ENCODE peak calls at places on chromosomes 1 and 21, in nine cellular contexts. U is bronchial epithelial cell, F is thoracic aorta, G is Calu3, Q is endothelial cell, K is GM10248, Z is natural killer cell, D is fibroblast of the aortic adventitia, M is breast epithelium. H is an unnamed sample.

GRCh38 chr1:20211511-20211931 is 25.2 kb upstream of the PLA2G2C start:
- DNase-seq in U (peak), F (no peak), G (peak), Q (no peak), K (no peak), Z (no peak), D (no peak), M (peak), H (no peak)

GRCh38 chr1:19664453-19665043 is at the start of gene HTR6:
- DNase-seq in U (no peak), F (no peak), G (no peak), Q (no peak), K (peak), Z (no peak), D (no peak), M (no peak), H (no peak)

GRCh38 chr1:30471307-30471706 is 252.1 kb downstream of the MATN1 start:
- DNase-seq in U (no peak), F (no peak), G (no peak), Q (no peak), K (no peak), Z (no peak), D (no peak), M (no peak), H (no peak)

GRCh38 chr1:165235777-165236285 is 120.7 kb downstream of the LMX1A start:
- DNase-seq in U (no peak), F (no peak), G (peak), Q (peak), K (peak), Z (no peak), D (no peak), M (no peak), H (no peak)

GRCh38 chr1:10380594-10381275 is 18.1 kb upstream of the PGD start:
- DNase-seq in U (peak), F (peak), G (no peak), Q (no peak), K (no peak), Z (no peak), D (peak), M (no peak), H (peak)

GRCh38 chr1:20339811-20340457 is 49.3 kb downstream of the VWA5B1 start:
- DNase-seq in U (no peak), F (no peak), G (no peak), Q (no peak), K (no peak), Z (no peak), D (no peak), M (no peak), H (no peak)

GRCh38 chr1:58249729-58250586 is 296.6 kb downstream of the OMA1 start:
- DNase-seq in U (peak), F (no peak), G (no peak), Q (peak), K (peak), Z (no peak), D (peak), M (no peak), H (peak)

GRCh38 chr1:109887890-109888289 is 22.8 kb upstream of the CSF1 start:
- DNase-seq in U (no peak), F (no peak), G (no peak), Q (no peak), K (no peak), Z (no peak), D (no peak), M (no peak), H (no peak)

GRCh38 chr1:39990428-39990827 is 35.5 kb downstream of the MFSD2A start:
- DNase-seq in U (peak), F (no peak), G (no peak), Q (no peak), K (no peak), Z (no peak), D (no peak), M (no peak), H (no peak)

GRCh38 chr1:225999912-226000337 is 782 bp upstream of the SDE2 start:
- DNase-seq in U (no peak), F (no peak), G (no peak), Q (no peak), K (peak), Z (no peak), D (peak), M (no peak), H (no peak)

GRCh38 chr1:155527672-155528071 is 34.9 kb downstream of the ASH1L start:
- DNase-seq in U (no peak), F (no peak), G (peak), Q (no peak), K (no peak), Z (no peak), D (no peak), M (no peak), H (no peak)

GRCh38 chr1:7171574-7171973 is 386.3 kb downstream of the CAMTA1 start:
- DNase-seq in U (no peak), F (no peak), G (no peak), Q (no peak), K (no peak), Z (no peak), D (no peak), M (no peak), H (no peak)

GRCh38 chr1:86470859-86471258 is 2.1 kb downstream of the CLCA1 start:
- DNase-seq in U (no peak), F (no peak), G (no peak), Q (no peak), K (peak), Z (no peak), D (no peak), M (no peak), H (no peak)

GRCh38 chr1:4261327-4261726 is 361.3 kb upstream of the C1orf174 start:
- DNase-seq in U (no peak), F (no peak), G (no peak), Q (no peak), K (no peak), Z (no peak), D (no peak), M (no peak), H (no peak)

GRCh38 chr1:66850989-66851388 is 49.9 kb upstream of the INSL5 start:
- DNase-seq in U (no peak), F (no peak), G (no peak), Q (no peak), K (no peak), Z (no peak), D (no peak), M (no peak), H (no peak)

GRCh38 chr1:119771770-119772169 is 3.1 kb upstream of the HMGCS2 start:
- DNase-seq in U (peak), F (no peak), G (no peak), Q (no peak), K (no peak), Z (no peak), D (no peak), M (no peak), H (no peak)

GRCh38 chr1:40140211-40140709 is 20.9 kb upstream of the RLF start:
- DNase-seq in U (peak), F (no peak), G (peak), Q (no peak), K (no peak), Z (no peak), D (peak), M (no peak), H (peak)

GRCh38 chr1:59100975-59101374 is 195.9 kb upstream of the FGGY start:
- DNase-seq in U (no peak), F (no peak), G (no peak), Q (no peak), K (no peak), Z (no peak), D (peak), M (no peak), H (peak)

GRCh38 chr21:44850905-44851657 is 22.4 kb downstream of the PTTG1IP start:
- DNase-seq in U (no peak), F (no peak), G (no peak), Q (no peak), K (no peak), Z (no peak), D (no peak), M (no peak), H (no peak)

GRCh38 chr1:79262745-79263258 is 256.3 kb upstream of the ADGRL4 start:
- DNase-seq in U (no peak), F (no peak), G (no peak), Q (no peak), K (no peak), Z (no peak), D (peak), M (no peak), H (no peak)

GRCh38 chr21:33998402-33998801 is 75.0 kb upstream of the MRPS6 start:
- DNase-seq in U (no peak), F (no peak), G (no peak), Q (no peak), K (no peak), Z (no peak), D (no peak), M (no peak), H (no peak)

GRCh38 chr1:40384413-40384762 is 10.9 kb downstream of the SMAP2 start:
- DNase-seq in U (no peak), F (no peak), G (peak), Q (no peak), K (no peak), Z (no peak), D (peak), M (no peak), H (no peak)

GRCh38 chr21:46130721-46131720 is 24.4 kb downstream of the FTCD start:
- DNase-seq in U (no peak), F (no peak), G (no peak), Q (no peak), K (no peak), Z (no peak), D (no peak), M (no peak), H (no peak)

GRCh38 chr1:200317236-200317635 is 92.6 kb downstream of the ZNF281 start:
- DNase-seq in U (peak), F (no peak), G (no peak), Q (no peak), K (no peak), Z (no peak), D (peak), M (no peak), H (peak)

GRCh38 chr21:44441581-44442265 is 13.6 kb upstream of the LRRC3 start:
- DNase-seq in U (no peak), F (no peak), G (no peak), Q (no peak), K (no peak), Z (no peak), D (no peak), M (no peak), H (no peak)

GRCh38 chr1:59682405-59683080 is 132.2 kb upstream of the HOOK1 start:
- DNase-seq in U (no peak), F (no peak), G (no peak), Q (no peak), K (no peak), Z (no peak), D (peak), M (no peak), H (no peak)

GRCh38 chr1:181142096-181143043 is 53.9 kb downstream of the IER5 start:
- DNase-seq in U (peak), F (peak), G (peak), Q (peak), K (peak), Z (peak), D (peak), M (peak), H (peak)

GRCh38 chr1:181141431-181141910 is 53.0 kb downstream of the IER5 start:
- DNase-seq in U (peak), F (peak), G (peak), Q (no peak), K (no peak), Z (no peak), D (peak), M (no peak), H (peak)

GRCh38 chr1:181139631-181140051 is 51.1 kb downstream of the IER5 start:
- DNase-seq in U (peak), F (no peak), G (peak), Q (no peak), K (no peak), Z (no peak), D (peak), M (no peak), H (peak)

GRCh38 chr1:181140891-181141290 is 52.4 kb downstream of the IER5 start:
- DNase-seq in U (no peak), F (no peak), G (no peak), Q (no peak), K (no peak), Z (no peak), D (no peak), M (no peak), H (no peak)

GRCh38 chr1:181140398-181140797 is 51.9 kb downstream of the IER5 start:
- DNase-seq in U (peak), F (no peak), G (no peak), Q (no peak), K (no peak), Z (no peak), D (no peak), M (no peak), H (peak)
- TF ChIP-seq CTCF in U (no peak), F (no peak), G (no peak), Q (no peak), K (no peak), Z (no peak), D (no peak), M (no peak), H (no peak)

GRCh38 chr1:56150441-56151215 is 428.7 kb downstream of the PLPP3 start:
- DNase-seq in U (no peak), F (no peak), G (no peak), Q (no peak), K (no peak), Z (no peak), D (no peak), M (no peak), H (no peak)

GRCh38 chr1:56147020-56147419 is 432.3 kb downstream of the PLPP3 start:
- DNase-seq in U (no peak), F (no peak), G (no peak), Q (no peak), K (no peak), Z (no peak), D (no peak), M (no peak), H (no peak)

GRCh38 chr1:56149761-56150160 is 429.6 kb downstream of the PLPP3 start:
- DNase-seq in U (peak), F (no peak), G (no peak), Q (no peak), K (no peak), Z (no peak), D (no peak), M (no peak), H (no peak)

GRCh38 chr1:56147459-56147858 is 431.9 kb downstream of the PLPP3 start:
- DNase-seq in U (no peak), F (no peak), G (no peak), Q (no peak), K (no peak), Z (no peak), D (no peak), M (no peak), H (no peak)

DNA sequence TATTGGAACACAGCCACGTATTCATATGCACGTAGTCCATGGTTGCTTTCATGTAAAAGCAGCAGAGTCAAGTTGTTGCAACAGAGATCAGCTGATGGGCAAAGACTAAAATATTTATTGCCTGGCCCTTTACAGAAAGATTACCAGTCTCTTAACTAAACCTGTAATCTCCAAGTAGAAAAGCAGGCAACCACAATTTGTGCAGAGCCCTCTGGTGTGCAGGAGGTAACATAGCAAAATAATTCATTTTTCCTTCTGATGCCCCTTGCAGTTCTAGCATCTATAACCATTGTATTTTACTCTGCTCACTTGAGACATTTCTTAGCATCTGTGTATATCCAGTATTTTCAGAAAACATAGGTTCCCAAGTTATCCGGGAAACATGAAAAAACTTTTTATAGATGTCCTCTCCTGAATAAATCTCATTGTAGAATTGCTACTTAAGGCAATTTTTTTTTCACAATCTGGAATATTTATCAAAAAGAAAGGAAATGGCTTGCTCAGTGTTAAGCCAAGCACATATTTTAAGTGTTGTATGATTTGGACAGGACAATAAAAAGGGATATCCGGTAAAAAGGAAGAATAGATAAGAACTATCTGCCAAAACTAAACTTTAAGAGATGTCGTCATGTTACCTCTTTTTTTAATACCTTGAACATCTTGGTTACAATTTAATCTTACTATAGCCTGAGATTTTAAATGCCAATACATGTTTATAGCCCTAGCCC is 430.7 kb downstream of the PLPP3 start:
- DNase-seq in U (no peak), F (no peak), G (no peak), Q (no peak), K (no peak), Z (no peak), D (peak), M (no peak), H (no peak)
- TF ChIP-seq CTCF in U (no peak), F (no peak), G (no peak), Q (no peak), K (no peak), Z (no peak), D (no peak), M (no peak), H (no peak)

GRCh38 chr1:51165540-51165939 is 63.5 kb downstream of the C1orf185 start:
- DNase-seq in U (no peak), F (no peak), G (no peak), Q (no peak), K (no peak), Z (no peak), D (no peak), M (no peak), H (no peak)

GRCh38 chr1:51175278-51175677 is 60.8 kb upstream of the RNF11 start:
- DNase-seq in U (peak), F (no peak), G (no peak), Q (no peak), K (no peak), Z (no peak), D (no peak), M (no peak), H (no peak)

GRCh38 chr1:51168266-51168845 is 66.3 kb downstream of the C1orf185 start:
- DNase-seq in U (no peak), F (no peak), G (no peak), Q (no peak), K (no peak), Z (no peak), D (peak), M (no peak), H (no peak)

GRCh38 chr1:51168946-51169345 is 66.9 kb downstream of the C1orf185 start:
- DNase-seq in U (no peak), F (no peak), G (no peak), Q (no peak), K (no peak), Z (no peak), D (no peak), M (no peak), H (no peak)

GRCh38 chr1:51170342-51170741 is 65.7 kb upstream of the RNF11 start:
- DNase-seq in U (peak), F (no peak), G (no peak), Q (no peak), K (no peak), Z (no peak), D (peak), M (no peak), H (peak)
- TF ChIP-seq CTCF in U (no peak), F (no peak), G (no peak), Q (no peak), K (no peak), Z (no peak), D (no peak), M (no peak), H (no peak)

GRCh38 chr1:205810448-205811157 is 2.4 kb downstream of the SLC41A1 start:
- DNase-seq in U (no peak), F (no peak), G (no peak), Q (peak), K (no peak), Z (no peak), D (peak), M (no peak), H (no peak)
- TF ChIP-seq CTCF in U (peak), F (peak), G (peak), Q (peak), K (no peak), Z (no peak), D (peak), M (peak), H (peak)

GRCh38 chr21:42471716-42472330 is 24.2 kb downstream of the RSPH1 start:
- DNase-seq in U (no peak), F (no peak), G (no peak), Q (no peak), K (no peak), Z (no peak), D (no peak), M (no peak), H (no peak)
- TF ChIP-seq CTCF in U (no peak), F (no peak), G (no peak), Q (no peak), K (no peak), Z (no peak), D (no peak), M (no peak), H (no peak)

DNA sequence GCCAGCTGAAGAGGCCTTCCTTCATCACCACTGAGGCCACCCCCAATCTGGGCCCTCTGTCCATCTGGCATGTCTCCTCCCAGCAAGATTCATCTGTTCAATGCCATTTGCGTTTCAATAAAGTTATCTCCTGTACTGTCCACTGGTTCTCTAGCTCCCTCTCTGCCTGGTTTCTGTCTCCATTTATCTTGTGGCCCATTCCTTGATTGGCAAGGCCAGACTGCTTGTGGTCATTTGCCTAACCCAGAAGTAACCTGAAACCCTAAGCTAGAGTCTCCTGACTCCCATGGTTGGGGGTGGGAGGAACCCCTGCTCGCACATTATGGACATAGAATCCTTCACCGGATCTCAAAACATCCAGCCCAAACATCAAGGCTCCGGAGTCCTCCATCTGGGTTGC is 2.1 kb upstream of the IPO9 start:
- DNase-seq in U (peak), F (no peak), G (no peak), Q (no peak), K (no peak), Z (no peak), D (no peak), M (no peak), H (no peak)
- TF ChIP-seq CTCF in U (no peak), F (no peak), G (no peak), Q (no peak), K (no peak), Z (no peak), D (no peak), M (no peak), H (peak)

GRCh38 chr1:32538887-32539583 is at the start of gene ZBTB8A:
- DNase-seq in U (peak), F (peak), G (peak), Q (peak), K (peak), Z (no peak), D (peak), M (peak), H (peak)

GRCh38 chr1:32540589-32540988 is 1.4 kb downstream of the ZBTB8A start:
- DNase-seq in U (no peak), F (no peak), G (no peak), Q (no peak), K (no peak), Z (no peak), D (peak), M (no peak), H (no peak)

GRCh38 chr1:32541064-32541566 is 1.9 kb downstream of the ZBTB8A start:
- DNase-seq in U (no peak), F (no peak), G (no peak), Q (no peak), K (no peak), Z (no peak), D (no peak), M (no peak), H (no peak)

GRCh38 chr1:32536764-32537163 is 2.5 kb upstream of the ZBTB8A start:
- DNase-seq in U (no peak), F (no peak), G (no peak), Q (no peak), K (no peak), Z (no peak), D (no peak), M (no peak), H (no peak)

GRCh38 chr1:32539584-32540571 is 651 bp downstream of the ZBTB8A start:
- DNase-seq in U (peak), F (no peak), G (peak), Q (peak), K (peak), Z (no peak), D (peak), M (no peak), H (peak)
- TF ChIP-seq CTCF in U (no peak), F (no peak), G (no peak), Q (no peak), K (no peak), Z (no peak), D (no peak), M (no peak), H (no peak)

GRCh38 chr1:159862031-159862430 is 426 bp downstream of the VSIG8 start:
- DNase-seq in U (no peak), F (no peak), G (no peak), Q (no peak), K (no peak), Z (no peak), D (no peak), M (no peak), H (no peak)
- TF ChIP-seq CTCF in U (no peak), F (no peak), G (no peak), Q (no peak), K (no peak), Z (no peak), D (no peak), M (no peak), H (no peak)

H was measured in HFFc6.